ENCODE peak calls at places on chromosome 17, in eight cellular contexts. Q is psoas muscle; A is esophagus muscularis mucosa; H is stimulated activated CD8-positive, alpha-beta memory T cell treated with anti-CD3 and anti-CD28 coated beads, Interleukin-2, amount 100 ng/mL, for 1 hour; I is head of caudate nucleus; U is tibial nerve; N is cardiac muscle cell; S is germinal center. O is an unnamed sample.

GRCh38 chr17:58991718-58992331 is 114.9 kb downstream of the TRIM37 start:
- DNase-seq in Q (no peak), A (no peak), H (no peak), I (no peak), U (no peak), N (peak), S (no peak), O (no peak)

GRCh38 chr17:68809148-68809547 is 146.0 kb downstream of the ABCA8 start:
- DNase-seq in Q (no peak), A (no peak), H (no peak), I (no peak), U (no peak), N (no peak), S (no peak), O (no peak)

GRCh38 chr17:76123749-76124581 is 17.1 kb downstream of the FOXJ1 start:
- DNase-seq in Q (no peak), A (no peak), H (no peak), I (no peak), U (no peak), N (no peak), S (no peak), O (no peak)

GRCh38 chr17:68255731-68256538 is 8.1 kb downstream of the AMZ2 start:
- DNase-seq in Q (no peak), A (no peak), H (no peak), I (no peak), U (no peak), N (peak), S (no peak), O (no peak)

GRCh38 chr17:27805520-27806146 is 5.3 kb upstream of the NOS2 start:
- DNase-seq in Q (peak), A (peak), H (peak), I (peak), U (peak), N (peak), S (peak), O (peak)

GRCh38 chr17:45951941-45952340 is 47.1 kb upstream of the STH start:
- DNase-seq in Q (no peak), A (no peak), H (no peak), I (no peak), U (no peak), N (no peak), S (no peak), O (no peak)

GRCh38 chr17:41544497-41544896 is 16.4 kb upstream of the KRT19 start:
- DNase-seq in Q (no peak), A (no peak), H (no peak), I (no peak), U (no peak), N (no peak), S (no peak), O (peak)

GRCh38 chr17:57369509-57369945 is 113.2 kb downstream of the MSI2 start:
- DNase-seq in Q (no peak), A (no peak), H (no peak), I (no peak), U (no peak), N (peak), S (no peak), O (no peak)

GRCh38 chr17:82298538-82299421 is 18.6 kb downstream of the CD7 start:
- DNase-seq in Q (no peak), A (no peak), H (no peak), I (no peak), U (no peak), N (no peak), S (no peak), O (no peak)

GRCh38 chr17:75827291-75828050 is 16.7 kb downstream of the UNC13D start:
- DNase-seq in Q (peak), A (no peak), H (no peak), I (peak), U (peak), N (peak), S (peak), O (peak)

GRCh38 chr17:56868716-56869115 is 34.8 kb downstream of the DGKE start:
- DNase-seq in Q (no peak), A (no peak), H (no peak), I (no peak), U (no peak), N (no peak), S (no peak), O (no peak)

GRCh38 chr17:40321502-40322416 is 12.8 kb downstream of the RARA start:
- DNase-seq in Q (peak), A (no peak), H (no peak), I (no peak), U (no peak), N (no peak), S (no peak), O (peak)

GRCh38 chr17:27352481-27353460 is 58.9 kb downstream of the WSB1 start:
- DNase-seq in Q (no peak), A (no peak), H (no peak), I (no peak), U (no peak), N (peak), S (no peak), O (no peak)

GRCh38 chr17:79919862-79920720 is 80.9 kb upstream of the CBX4 start:
- DNase-seq in Q (no peak), A (no peak), H (no peak), I (no peak), U (no peak), N (no peak), S (no peak), O (peak)

GRCh38 chr17:67531291-67531690 is 154.2 kb downstream of the PITPNC1 start:
- DNase-seq in Q (no peak), A (no peak), H (no peak), I (peak), U (no peak), N (peak), S (peak), O (no peak)

GRCh38 chr17:35898283-35899070 is 18.3 kb upstream of the CCL5 start:
- DNase-seq in Q (no peak), A (no peak), H (no peak), I (no peak), U (no peak), N (peak), S (no peak), O (peak)

GRCh38 chr17:78355045-78355641 is 4.7 kb downstream of the SOCS3 start:
- DNase-seq in Q (peak), A (no peak), H (no peak), I (no peak), U (no peak), N (no peak), S (no peak), O (no peak)

GRCh38 chr17:676060-676745 is 38.4 kb downstream of the VPS53 start:
- DNase-seq in Q (no peak), A (no peak), H (no peak), I (no peak), U (no peak), N (peak), S (no peak), O (no peak)

GRCh38 chr17:72614871-72615626 is 477.4 kb downstream of the SLC39A11 start:
- DNase-seq in Q (no peak), A (no peak), H (no peak), I (peak), U (no peak), N (peak), S (no peak), O (no peak)

GRCh38 chr17:64320613-64321553 is 57.8 kb upstream of the TEX2 start:
- DNase-seq in Q (peak), A (no peak), H (peak), I (peak), U (peak), N (peak), S (peak), O (peak)

GRCh38 chr17:78265121-78265520 is 33.7 kb downstream of the TMEM235 start:
- DNase-seq in Q (no peak), A (no peak), H (no peak), I (no peak), U (no peak), N (no peak), S (no peak), O (no peak)

GRCh38 chr17:31495049-31495885 is 103.8 kb downstream of the RAB11FIP4 start:
- DNase-seq in Q (peak), A (no peak), H (no peak), I (no peak), U (no peak), N (no peak), S (no peak), O (peak)

GRCh38 chr17:78313735-78314648 is 45.9 kb downstream of the SOCS3 start:
- DNase-seq in Q (peak), A (no peak), H (peak), I (peak), U (no peak), N (peak), S (peak), O (peak)

GRCh38 chr17:29573871-29574731 is 5.6 kb downstream of the TP53I13 start:
- DNase-seq in Q (no peak), A (no peak), H (no peak), I (peak), U (no peak), N (no peak), S (no peak), O (no peak)

GRCh38 chr17:65953316-65954147 is 238.4 kb downstream of the CEP112 start:
- DNase-seq in Q (no peak), A (no peak), H (no peak), I (no peak), U (no peak), N (no peak), S (no peak), O (peak)